ENCODE peak calls at places on chromosomes 3 and 15, in six cellular contexts. R is lower leg skin, Y is body of pancreas, H is heart left ventricle, I is A549, T is ovary. V is an unnamed sample.

GRCh38 chr15:73799466-73799865 is 46.3 kb upstream of the INSYN1 start:
- DNase-seq in R (no peak), Y (no peak), H (no peak), I (peak; percentile 4), T (no peak), V (no peak)

GRCh38 chr3:170076715-170077238 is 39.0 kb downstream of the GPR160 start:
- DNase-seq in R (no peak), Y (no peak), H (no peak), I (no peak), T (no peak), V (no peak)

GRCh38 chr3:123571973-123572365 is 12.9 kb downstream of the HACD2 start:
- DNase-seq in R (no peak), Y (no peak), H (no peak), I (no peak), T (no peak), V (no peak)

GRCh38 chr3:10474847-10475246 is 30.5 kb downstream of the ATP2B2 start:
- DNase-seq in R (no peak), Y (no peak), H (no peak), I (no peak), T (no peak), V (no peak)

GRCh38 chr3:155556531-155556930 is 188.3 kb downstream of the PLCH1 start:
- DNase-seq in R (no peak), Y (no peak), H (no peak), I (no peak), T (no peak), V (no peak)

GRCh38 chr3:98449606-98450193 is 13.3 kb upstream of the OR5K1 start:
- DNase-seq in R (no peak), Y (no peak), H (no peak), I (no peak), T (no peak), V (no peak)

GRCh38 chr3:38224357-38224756 is 41.3 kb upstream of the SLC22A13 start:
- DNase-seq in R (no peak), Y (no peak), H (no peak), I (no peak), T (no peak), V (no peak)

GRCh38 chr3:71563827-71564226 is 19.7 kb downstream of the FOXP1 start:
- DNase-seq in R (no peak), Y (peak; percentile 43), H (no peak), I (no peak), T (no peak), V (no peak)

GRCh38 chr3:127671523-127672428 is 976 bp upstream of the ABTB1 start:
- DNase-seq in R (peak; percentile 88), Y (peak; percentile 34), H (no peak), I (no peak), T (peak; percentile 54), V (no peak)

GRCh38 chr3:130841357-130841756 is 52.5 kb upstream of the ATP2C1 start:
- DNase-seq in R (no peak), Y (no peak), H (no peak), I (no peak), T (no peak), V (no peak)

GRCh38 chr3:123637131-123637530 is 52.3 kb upstream of the HACD2 start:
- DNase-seq in R (no peak), Y (no peak), H (no peak), I (no peak), T (no peak), V (no peak)

GRCh38 chr3:105118905-105119304 is 247.8 kb upstream of the ALCAM start:
- DNase-seq in R (no peak), Y (no peak), H (no peak), I (peak; percentile 66), T (no peak), V (no peak)

GRCh38 chr15:39025331-39025730 is 460.7 kb upstream of the RASGRP1 start:
- DNase-seq in R (no peak), Y (no peak), H (no peak), I (no peak), T (no peak), V (no peak)

GRCh38 chr3:190566043-190566933 is 52.4 kb downstream of the IL1RAP start:
- DNase-seq in R (peak; percentile 93), Y (peak; percentile 72), H (peak; percentile 77), I (peak; percentile 98), T (peak; percentile 23), V (no peak)

GRCh38 chr3:38706961-38707360 is 57.5 kb upstream of the SCN5A start:
- DNase-seq in R (no peak), Y (no peak), H (no peak), I (no peak), T (no peak), V (no peak)

GRCh38 chr3:12725436-12725835 is 33.6 kb downstream of the TMEM40 start:
- DNase-seq in R (no peak), Y (no peak), H (no peak), I (no peak), T (no peak), V (no peak)
- TF ChIP-seq POLR2A in R (no peak), Y (no peak), H (no peak), I (no peak), T (no peak), V (no peak)

GRCh38 chr3:195905970-195906864 is 2.1 kb downstream of the TNK2 start:
- DNase-seq in R (peak; percentile 46), Y (no peak), H (no peak), I (no peak), T (no peak), V (no peak)

GRCh38 chr3:195906865-195907729 is 1.3 kb downstream of the TNK2 start:
- DNase-seq in R (peak; percentile 91), Y (peak; percentile 35), H (no peak), I (no peak), T (no peak), V (peak; percentile 86)

GRCh38 chr3:195908439-195909293 is at the start of gene TNK2:
- DNase-seq in R (peak; percentile 90), Y (peak; percentile 35), H (no peak), I (no peak), T (peak; percentile 49), V (peak; percentile 55)

GRCh38 chr3:195909294-195909644 is 918 bp upstream of the TNK2 start:
- DNase-seq in R (no peak), Y (no peak), H (no peak), I (no peak), T (no peak), V (peak; percentile 90)

GRCh38 chr3:195907730-195908438 is 467 bp downstream of the TNK2 start:
- DNase-seq in R (peak; percentile 90), Y (peak; percentile 33), H (peak; percentile 42), I (peak; percentile 32), T (peak; percentile 60), V (peak; percentile 79)
- TF ChIP-seq POLR2A in R (no peak), Y (no peak), H (no peak), I (no peak), T (no peak), V (no peak)

GRCh38 chr3:15859507-15860013 is 61.8 kb upstream of the ANKRD28 start:
- DNase-seq in R (peak; percentile 94), Y (peak; percentile 89), H (peak; percentile 84), I (peak; percentile 86), T (peak; percentile 86), V (peak; percentile 97)

GRCh38 chr3:15861163-15861562 is 63.4 kb upstream of the ANKRD28 start:
- DNase-seq in R (no peak), Y (no peak), H (no peak), I (no peak), T (no peak), V (no peak)

GRCh38 chr3:15860014-15860934 is 62.5 kb upstream of the ANKRD28 start:
- DNase-seq in R (peak; percentile 89), Y (peak; percentile 48), H (no peak), I (peak; percentile 81), T (peak; percentile 71), V (peak; percentile 25)

DNA sequence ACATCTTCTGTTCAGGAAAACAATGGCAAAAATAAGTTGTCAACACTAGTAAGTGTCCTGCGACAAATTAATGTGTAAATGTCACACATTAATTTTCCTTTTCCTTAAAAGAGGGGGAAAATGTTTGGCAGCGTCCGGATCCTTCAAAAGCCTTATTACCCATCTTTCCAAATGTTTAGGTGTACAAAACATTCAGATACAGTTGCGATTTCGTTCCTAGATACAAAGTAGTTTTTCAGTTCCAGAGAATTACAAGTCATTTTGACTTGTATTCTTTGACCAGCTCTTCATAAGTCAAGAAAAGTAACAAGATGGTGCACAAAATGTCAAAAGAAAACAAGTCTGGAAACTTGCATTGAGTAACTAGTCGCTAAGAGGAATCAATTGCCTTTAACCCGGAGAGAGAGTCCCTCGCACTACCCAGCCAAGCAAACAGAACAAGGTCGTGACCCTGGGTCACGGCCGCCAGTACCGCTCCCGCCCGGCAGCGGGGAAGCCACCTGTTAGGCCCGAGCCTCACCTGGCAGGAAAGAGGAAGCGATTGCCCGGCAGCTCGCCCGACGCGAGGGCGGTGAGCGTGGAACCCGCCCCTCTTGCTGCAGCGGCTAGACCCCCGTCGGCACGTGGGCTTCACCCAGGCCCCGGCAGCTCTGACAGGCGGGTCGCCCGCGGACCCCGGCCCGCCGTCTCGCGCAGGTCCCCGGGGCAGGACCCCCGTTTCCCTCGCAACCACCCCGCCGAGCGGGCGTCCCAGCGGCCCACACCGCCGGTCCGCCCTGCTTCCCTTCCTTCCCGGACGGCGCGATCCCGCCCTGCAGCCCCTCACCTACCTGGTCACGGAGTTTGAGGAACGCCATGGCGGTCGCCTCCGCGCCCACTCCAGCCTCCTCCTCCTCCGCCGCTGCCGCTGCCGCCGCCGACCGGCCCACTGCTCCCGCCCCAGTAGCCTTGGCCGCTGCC is 61.0 kb upstream of the ANKRD28 start:
- DNase-seq in R (peak; percentile 84), Y (peak; percentile 80), H (peak; percentile 24), I (peak; percentile 41), T (peak; percentile 59), V (peak; percentile 80)
- TF ChIP-seq POLR2A in R (no peak), Y (peak; percentile 37), H (no peak), I (no peak), T (no peak), V (no peak)

GRCh38 chr3:172713316-172713715 is 2.4 kb upstream of the NCEH1 start:
- DNase-seq in R (no peak), Y (no peak), H (no peak), I (no peak), T (no peak), V (no peak)

GRCh38 chr3:172711457-172711800 is 562 bp upstream of the NCEH1 start:
- DNase-seq in R (no peak), Y (peak; percentile 27), H (no peak), I (peak; percentile 70), T (no peak), V (no peak)

GRCh38 chr3:172709776-172710708 is 825 bp downstream of the NCEH1 start:
- DNase-seq in R (peak; percentile 89), Y (peak; percentile 33), H (peak; percentile 37), I (no peak), T (peak; percentile 30), V (peak; percentile 67)

GRCh38 chr3:172708905-172709775 is 1.7 kb downstream of the NCEH1 start:
- DNase-seq in R (no peak), Y (no peak), H (no peak), I (no peak), T (no peak), V (no peak)

DNA sequence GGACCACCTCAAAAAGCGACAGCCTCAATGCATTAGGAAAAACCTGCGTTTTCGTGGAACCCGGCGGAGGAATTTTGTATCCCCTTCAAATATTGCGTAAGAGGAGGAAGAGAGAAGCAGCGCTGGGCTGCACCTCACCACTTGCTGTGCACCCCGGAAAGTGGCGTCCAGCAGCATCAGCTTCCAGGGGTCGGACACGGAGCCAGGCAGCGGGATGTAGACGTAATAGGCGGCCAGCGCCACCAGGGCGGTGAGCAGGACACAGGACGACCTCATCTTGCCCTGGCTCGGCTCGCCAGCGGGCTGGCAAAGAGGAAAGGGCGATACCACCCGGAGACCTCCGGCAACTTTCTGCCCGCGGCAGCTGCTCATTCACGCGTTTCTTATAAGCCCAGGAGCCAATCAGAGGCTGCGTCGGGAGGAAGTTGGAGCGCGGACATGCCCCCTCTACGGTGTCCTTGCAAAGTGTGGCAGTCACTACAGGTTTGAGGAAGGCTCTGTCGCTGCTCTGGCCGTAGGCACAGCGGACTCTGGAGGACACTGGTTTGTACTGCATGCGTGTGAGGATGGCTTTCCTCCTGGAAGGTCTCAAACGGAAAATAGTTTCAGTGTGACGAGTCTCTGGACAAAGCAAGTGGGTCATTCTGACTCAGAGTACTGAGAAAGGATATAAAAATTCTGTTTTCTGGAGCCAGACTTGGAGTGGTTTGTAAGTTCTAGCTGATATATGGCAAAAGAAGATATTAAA is at the start of gene NCEH1:
- DNase-seq in R (peak; percentile 97), Y (peak; percentile 91), H (peak; percentile 91), I (peak; percentile 98), T (peak; percentile 68), V (peak; percentile 91)
- TF ChIP-seq POLR2A in R (no peak), Y (peak; percentile 98), H (peak; percentile 59), I (peak; percentile 97), T (peak; percentile 46), V (peak; percentile 95)